ENCODE peak calls at places on chromosome 6, in five cellular contexts. Z is GM10248, H is heart right ventricle, G is Calu3, C is neural progenitor cell. B is an unnamed sample.

GRCh38 chr6:167872538-167873210 is 46.0 kb downstream of the AFDN start:
- DNase-seq in Z (no peak), H (no peak), G (no peak), C (no peak), B (no peak)

GRCh38 chr6:579339-579738 is 77.6 kb downstream of the HUS1B start:
- DNase-seq in Z (no peak), H (no peak), G (no peak), C (no peak), B (no peak)

GRCh38 chr6:123171341-123171740 is 175.3 kb downstream of the CLVS2 start:
- DNase-seq in Z (no peak), H (no peak), G (no peak), C (no peak), B (no peak)

GRCh38 chr6:2000962-2001361 is 244.4 kb downstream of the GMDS start:
- DNase-seq in Z (no peak), H (no peak), G (no peak), C (no peak), B (no peak)

GRCh38 chr6:70337379-70338073 is 34.6 kb upstream of the COL9A1 start:
- DNase-seq in Z (no peak), H (no peak), G (no peak), C (no peak), B (no peak)

GRCh38 chr6:36886948-36887347 is 1.2 kb downstream of the C6orf89 start:
- DNase-seq in Z (no peak), H (no peak), G (no peak), C (no peak), B (no peak)

GRCh38 chr6:120186080-120186479 is 836.5 kb upstream of the MAN1A1 start:
- DNase-seq in Z (no peak), H (no peak), G (no peak), C (no peak), B (no peak)

GRCh38 chr6:83815631-83816030 is 37.5 kb upstream of the RIPPLY2 start:
- DNase-seq in Z (no peak), H (no peak), G (no peak), C (no peak), B (no peak)

GRCh38 chr6:72826033-72826432 is 204.2 kb downstream of the KCNQ5 start:
- DNase-seq in Z (no peak), H (no peak), G (no peak), C (no peak), B (no peak)

GRCh38 chr6:83096791-83097190 is 29.3 kb downstream of the DOP1A start:
- DNase-seq in Z (no peak), H (no peak), G (no peak), C (no peak), B (no peak)

GRCh38 chr6:13261464-13261994 is 66.8 kb downstream of the TBC1D7 start:
- DNase-seq in Z (no peak), H (no peak), G (no peak), C (no peak), B (no peak)

GRCh38 chr6:40907198-40907701 is 131.8 kb downstream of the UNC5CL start:
- DNase-seq in Z (no peak), H (peak), G (peak), C (no peak), B (no peak)

GRCh38 chr6:14732845-14733757 is 512.8 kb upstream of the JARID2 start:
- DNase-seq in Z (no peak), H (no peak), G (no peak), C (no peak), B (no peak)

GRCh38 chr6:113488812-113489685 is 368.1 kb upstream of the MARCKS start:
- DNase-seq in Z (no peak), H (no peak), G (no peak), C (peak), B (no peak)

GRCh38 chr6:139457482-139457881 is 83.0 kb upstream of the CITED2 start:
- DNase-seq in Z (no peak), H (no peak), G (no peak), C (no peak), B (no peak)

GRCh38 chr6:97705568-97705967 is 422.6 kb upstream of the MMS22L start:
- DNase-seq in Z (no peak), H (no peak), G (no peak), C (peak), B (no peak)

GRCh38 chr6:69665437-69665836 is 131.4 kb downstream of the LMBRD1 start:
- DNase-seq in Z (no peak), H (no peak), G (no peak), C (no peak), B (no peak)

GRCh38 chr6:87828044-87828443 is 126.0 kb upstream of the AKIRIN2 start:
- DNase-seq in Z (no peak), H (no peak), G (no peak), C (no peak), B (no peak)

GRCh38 chr6:119630561-119631192 is 281.1 kb upstream of the MAN1A1 start:
- DNase-seq in Z (no peak), H (no peak), G (no peak), C (no peak), B (no peak)

GRCh38 chr6:154995241-154996162 is at the start of gene TIAM2:
- DNase-seq in Z (peak), H (peak), G (peak), C (peak), B (peak)

GRCh38 chr6:39792501-39793450 is 600 bp downstream of the DAAM2 start:
- DNase-seq in Z (no peak), H (peak), G (no peak), C (no peak), B (peak)

GRCh38 chr6:48747040-48747439 is 636.0 kb upstream of the PTCHD4 start:
- DNase-seq in Z (no peak), H (no peak), G (no peak), C (no peak), B (no peak)

DNA sequence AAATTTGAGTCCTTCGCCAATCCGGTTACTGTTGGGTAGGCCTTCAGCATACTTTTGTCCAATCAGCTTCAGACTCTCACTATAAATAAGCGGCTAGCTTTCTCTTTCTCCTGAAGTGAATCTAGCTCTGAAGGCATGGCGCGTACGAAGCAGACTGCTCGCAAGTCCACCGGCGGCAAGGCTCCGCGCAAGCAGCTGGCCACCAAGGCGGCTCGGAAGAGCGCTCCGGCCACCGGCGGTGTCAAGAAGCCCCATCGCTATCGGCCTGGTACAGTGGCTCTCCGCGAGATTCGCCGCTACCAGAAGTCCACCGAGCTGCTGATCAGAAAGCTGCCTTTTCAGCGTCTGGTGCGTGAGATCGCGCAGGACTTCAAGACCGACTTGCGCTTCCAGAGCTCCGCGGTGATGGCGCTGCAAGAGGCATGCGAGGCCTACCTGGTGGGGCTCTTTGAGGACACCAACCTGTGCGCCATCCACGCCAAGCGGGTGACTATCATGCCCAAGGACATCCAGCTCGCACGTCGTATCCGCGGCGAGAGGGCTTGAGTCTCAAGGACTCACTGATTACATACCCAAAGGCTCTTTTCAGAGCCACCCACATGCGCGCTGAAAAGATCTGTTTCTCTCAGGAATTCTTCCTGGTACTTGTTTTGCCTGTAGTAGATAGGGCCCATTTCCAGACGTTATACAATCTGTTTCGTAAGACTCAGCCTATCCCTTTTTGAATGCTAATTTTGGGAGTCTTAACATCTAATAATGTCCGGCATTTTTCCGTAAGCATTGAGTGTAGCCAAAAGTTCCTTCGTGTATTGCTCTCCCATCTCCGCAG is 102.0 kb downstream of the OR2B2 start:
- DNase-seq in Z (peak), H (peak), G (peak), C (peak), B (peak)
- TF ChIP-seq CTCF in Z (peak), H (no peak), G (no peak), C (no peak), B (no peak)

DNA sequence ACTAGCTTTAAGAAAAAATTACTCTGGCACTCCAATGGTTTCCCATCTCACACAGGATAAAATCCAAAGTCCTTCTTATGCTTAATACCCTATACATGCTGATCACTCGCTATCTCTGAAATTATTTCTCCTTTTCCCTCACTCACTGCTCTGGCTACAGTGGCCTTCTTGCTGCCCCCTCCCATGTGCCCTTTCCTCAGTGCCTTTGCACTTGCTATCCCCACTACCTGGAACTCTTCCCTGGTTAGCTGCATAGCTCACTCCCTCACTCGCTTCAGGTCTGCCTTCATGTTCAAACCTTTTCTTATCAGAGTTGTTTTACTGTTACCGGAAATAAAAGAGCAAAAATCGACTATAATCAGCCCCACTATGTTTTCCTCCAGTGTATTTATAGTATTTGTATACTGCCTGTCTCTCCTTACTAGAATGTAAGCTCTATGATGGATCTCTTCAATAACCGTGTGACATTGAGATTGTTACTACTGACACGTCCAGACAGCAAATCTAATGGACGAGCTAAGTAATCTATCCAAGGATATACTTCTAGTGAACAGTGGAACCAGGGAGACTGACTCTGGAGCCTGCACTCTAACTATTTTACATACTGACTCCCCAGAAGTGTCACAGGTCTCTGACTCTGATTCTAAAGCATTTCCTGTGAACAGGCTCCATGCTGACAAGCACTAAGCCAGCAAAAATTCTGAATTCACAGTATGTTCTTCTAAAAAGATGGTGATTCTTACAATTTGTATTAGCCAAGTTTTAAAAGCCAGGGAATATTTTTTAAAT is 25.1 kb downstream of the FKBP5 start:
- DNase-seq in Z (no peak), H (no peak), G (no peak), C (peak), B (no peak)
- TF ChIP-seq CTCF in Z (no peak), H (no peak), G (no peak), C (no peak), B (no peak)

GRCh38 chr6:27495386-27496135 is 22.7 kb upstream of the ZNF184 start:
- DNase-seq in Z (peak), H (peak), G (peak), C (peak), B (peak)
- TF ChIP-seq CTCF in Z (no peak), H (no peak), G (no peak), C (peak), B (no peak)

GRCh38 chr6:10180138-10181074 is 234.5 kb downstream of the TFAP2A start:
- DNase-seq in Z (no peak), H (no peak), G (no peak), C (no peak), B (no peak)
- TF ChIP-seq CTCF in Z (no peak), H (no peak), G (no peak), C (no peak), B (no peak)

GRCh38 chr6:43798688-43799444 is 28.9 kb downstream of the VEGFA start:
- DNase-seq in Z (peak), H (peak), G (peak), C (no peak), B (no peak)

GRCh38 chr6:43796168-43796567 is 26.2 kb downstream of the VEGFA start:
- DNase-seq in Z (no peak), H (no peak), G (no peak), C (no peak), B (no peak)

GRCh38 chr6:43799671-43800623 is 29.9 kb downstream of the VEGFA start:
- DNase-seq in Z (no peak), H (no peak), G (no peak), C (no peak), B (no peak)

GRCh38 chr6:43797919-43798318 is 27.9 kb downstream of the VEGFA start:
- DNase-seq in Z (no peak), H (no peak), G (no peak), C (no peak), B (no peak)

DNA sequence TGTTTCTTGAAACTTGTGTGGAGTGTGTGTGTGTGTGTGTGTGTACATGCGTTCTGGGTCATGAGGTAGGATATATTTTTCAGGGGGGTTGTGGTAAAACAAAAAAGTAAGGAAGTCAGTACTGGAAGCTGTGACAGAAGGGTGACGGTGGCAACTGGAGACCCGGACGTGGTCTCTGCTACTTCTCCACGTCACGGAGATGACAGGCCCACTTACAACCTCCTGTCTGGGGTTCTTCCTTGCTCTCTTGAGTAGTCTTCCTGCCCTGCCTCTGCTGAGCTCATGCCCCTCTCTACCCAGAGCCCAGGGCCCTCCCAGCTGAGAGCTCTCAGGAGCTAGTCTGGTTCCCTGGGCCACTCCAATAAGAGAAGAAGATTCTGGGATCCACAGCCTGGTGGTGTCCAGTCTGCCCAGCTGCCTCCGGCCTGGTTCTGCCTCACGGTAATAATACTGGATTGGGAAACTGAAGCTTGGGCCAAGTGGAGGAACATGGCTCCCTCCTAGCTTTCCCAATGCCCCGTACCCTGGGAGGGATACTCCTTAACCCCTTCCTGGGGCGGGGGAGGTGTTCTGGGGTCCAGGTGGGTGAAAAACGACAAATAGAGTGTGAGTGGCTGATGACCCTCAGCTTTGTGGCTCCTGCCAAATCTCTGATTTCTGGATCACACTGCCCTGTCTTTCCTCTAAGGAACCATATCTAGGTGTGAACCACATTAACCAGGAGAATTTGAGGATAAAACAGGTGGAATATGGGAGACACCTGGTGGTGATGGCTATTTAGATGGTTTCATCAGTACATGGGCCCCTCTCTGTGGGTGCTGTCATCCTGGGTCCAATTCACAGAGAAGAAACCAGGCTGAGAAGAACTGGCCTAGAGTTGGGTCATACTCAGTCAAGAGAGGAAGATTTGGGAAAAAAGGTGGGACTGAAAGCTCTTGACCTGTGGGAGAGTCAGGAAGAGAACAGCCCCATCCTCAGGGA is 27.2 kb downstream of the VEGFA start:
- DNase-seq in Z (no peak), H (no peak), G (no peak), C (no peak), B (no peak)
- TF ChIP-seq CTCF in Z (no peak), H (no peak), G (peak), C (no peak), B (no peak)

GRCh38 chr6:10862361-10862760 is 19.5 kb downstream of the GCM2 start:
- DNase-seq in Z (no peak), H (no peak), G (no peak), C (no peak), B (no peak)
- TF ChIP-seq CTCF in Z (no peak), H (no peak), G (no peak), C (no peak), B (no peak)

GRCh38 chr6:169723991-169724553 is at the start of gene PHF10:
- DNase-seq in Z (peak), H (peak), G (peak), C (peak), B (peak)

GRCh38 chr6:169722362-169723199 is 1.7 kb downstream of the PHF10 start:
- DNase-seq in Z (peak), H (peak), G (peak), C (peak), B (peak)

GRCh38 chr6:169719117-169719516 is 5.2 kb downstream of the PHF10 start:
- DNase-seq in Z (no peak), H (no peak), G (no peak), C (no peak), B (no peak)

GRCh38 chr6:169723200-169723909 is 945 bp downstream of the PHF10 start:
- DNase-seq in Z (peak), H (peak), G (peak), C (peak), B (peak)

GRCh38 chr6:169720207-169720855 is 4.0 kb downstream of the PHF10 start:
- DNase-seq in Z (no peak), H (no peak), G (no peak), C (no peak), B (no peak)
- TF ChIP-seq CTCF in Z (no peak), H (no peak), G (no peak), C (no peak), B (no peak)

B was measured in nephron progenitor cell.